ENCODE peak calls at places on chromosome 19, in four cellular contexts. C, B, L and Y are unnamed samples.

GRCh38 chr19:39725995-39726394 is 11.8 kb downstream of the CLC start:
- DNase-seq in L (no peak), C (no peak), B (no peak), Y (no peak)

GRCh38 chr19:31478241-31478640 is 129.0 kb upstream of the TSHZ3 start:
- DNase-seq in L (no peak), B (no peak), C (no peak), Y (no peak)

GRCh38 chr19:5927439-5927821 is 13.4 kb downstream of the CAPS start:
- DNase-seq in L (no peak), C (no peak), B (no peak), Y (no peak)

GRCh38 chr19:42134671-42135070 is 2.4 kb upstream of the POU2F2 start:
- DNase-seq in B (no peak), C (no peak), L (no peak), Y (no peak)

GRCh38 chr19:35049456-35049855 is 7.9 kb downstream of the HPN start:
- DNase-seq in B (no peak), C (no peak), L (no peak), Y (no peak)

GRCh38 chr19:2290441-2291184 is 8.6 kb upstream of the PEAK3 start:
- DNase-seq in C (no peak), L (no peak), B (no peak), Y (no peak)

GRCh38 chr19:19630426-19630825 is 2.4 kb upstream of the LPAR2 start:
- DNase-seq in C (no peak), B (no peak), L (no peak), Y (no peak)

GRCh38 chr19:3359850-3360493 is 6.4 kb upstream of the NFIC start:
- DNase-seq in L (no peak), C (no peak), B (no peak), Y (no peak)

GRCh38 chr19:39132344-39132969 is 6.9 kb downstream of the PAK4 start:
- DNase-seq in L (no peak), B (no peak), C (no peak), Y (no peak)

GRCh38 chr19:51689751-51690358 is 3.3 kb upstream of the SPACA6 start:
- DNase-seq in L (peak; percentile 59), C (peak; percentile 68), B (no peak), Y (peak; percentile 57)

GRCh38 chr19:35299523-35300339 is 7.8 kb downstream of the MAG start:
- DNase-seq in L (peak; percentile 77), C (no peak), B (no peak), Y (no peak)

GRCh38 chr19:14006085-14006765 is at the start of gene RFX1:
- DNase-seq in B (peak; percentile 100), L (peak; percentile 100), C (peak; percentile 100), Y (peak; percentile 99)

GRCh38 chr19:7004313-7004931 is 16.8 kb downstream of the MBD3L2B start:
- DNase-seq in B (no peak), L (no peak), C (no peak), Y (peak; percentile 56)

GRCh38 chr19:51097796-51098195 is 10.4 kb downstream of the CTU1 start:
- DNase-seq in B (no peak), L (no peak), C (no peak), Y (no peak)